ENCODE peak calls at places on chromosomes 4 and X, in six cellular contexts. One of them, this sample, is unnamed.

GRCh38 chr4:5045099-5045498 is 6.2 kb upstream of the STK32B start:
- DNase-seq in pancreas: peak
- DNase-seq in heart left ventricle: peak
- DNase-seq in astrocyte of the spinal cord: peak
- DNase-seq in breast epithelium: no peak
- DNase-seq in AG04450: no peak
- DNase-seq in this sample: no peak

GRCh38 chr4:112327950-112328349 is 30.8 kb downstream of the ALPK1 start:
- DNase-seq in pancreas: no peak
- DNase-seq in heart left ventricle: no peak
- DNase-seq in astrocyte of the spinal cord: peak
- DNase-seq in breast epithelium: no peak
- DNase-seq in AG04450: peak
- DNase-seq in this sample: peak

GRCh38 chrX:123339201-123339905 is 155.3 kb downstream of the GRIA3 start:
- DNase-seq in pancreas: no peak
- DNase-seq in heart left ventricle: no peak
- DNase-seq in astrocyte of the spinal cord: peak
- DNase-seq in breast epithelium: no peak
- DNase-seq in AG04450: no peak
- DNase-seq in this sample: no peak

GRCh38 chr4:14787894-14788293 is 214.4 kb upstream of the CPEB2 start:
- DNase-seq in pancreas: no peak
- DNase-seq in heart left ventricle: no peak
- DNase-seq in astrocyte of the spinal cord: no peak
- DNase-seq in breast epithelium: no peak
- DNase-seq in AG04450: no peak
- DNase-seq in this sample: no peak

GRCh38 chr4:141501395-141501794 is 135.0 kb upstream of the IL15 start:
- DNase-seq in pancreas: no peak
- DNase-seq in heart left ventricle: no peak
- DNase-seq in astrocyte of the spinal cord: no peak
- DNase-seq in breast epithelium: no peak
- DNase-seq in AG04450: no peak
- DNase-seq in this sample: no peak

GRCh38 chrX:148865237-148865636 is 364.8 kb downstream of the AFF2 start:
- DNase-seq in pancreas: no peak
- DNase-seq in heart left ventricle: no peak
- DNase-seq in astrocyte of the spinal cord: no peak
- DNase-seq in breast epithelium: no peak
- DNase-seq in AG04450: no peak
- DNase-seq in this sample: no peak

GRCh38 chr4:140893939-140894338 is 137.8 kb upstream of the TBC1D9 start:
- DNase-seq in pancreas: no peak
- DNase-seq in heart left ventricle: no peak
- DNase-seq in astrocyte of the spinal cord: peak
- DNase-seq in breast epithelium: no peak
- DNase-seq in AG04450: peak
- DNase-seq in this sample: no peak

GRCh38 chr4:176792348-176793059 is at the start of gene VEGFC:
- DNase-seq in pancreas: peak
- DNase-seq in heart left ventricle: peak
- DNase-seq in astrocyte of the spinal cord: peak
- DNase-seq in breast epithelium: no peak
- DNase-seq in AG04450: no peak
- DNase-seq in this sample: no peak

GRCh38 chr4:74006009-74006476 is 7.6 kb upstream of the CXCL5 start:
- DNase-seq in pancreas: no peak
- DNase-seq in heart left ventricle: no peak
- DNase-seq in astrocyte of the spinal cord: peak
- DNase-seq in breast epithelium: no peak
- DNase-seq in AG04450: no peak
- DNase-seq in this sample: no peak

GRCh38 chr4:102684605-102685052 is 76.1 kb downstream of the MANBA start:
- DNase-seq in pancreas: no peak
- DNase-seq in heart left ventricle: no peak
- DNase-seq in astrocyte of the spinal cord: peak
- DNase-seq in breast epithelium: no peak
- DNase-seq in AG04450: peak
- DNase-seq in this sample: no peak

GRCh38 chr4:38084984-38085383 is 124.8 kb downstream of the PTTG2 start:
- DNase-seq in pancreas: no peak
- DNase-seq in heart left ventricle: no peak
- DNase-seq in astrocyte of the spinal cord: no peak
- DNase-seq in breast epithelium: no peak
- DNase-seq in AG04450: no peak
- DNase-seq in this sample: no peak

GRCh38 chrX:68686684-68687045 is 39.2 kb downstream of the STARD8 start:
- DNase-seq in pancreas: no peak
- DNase-seq in heart left ventricle: peak
- DNase-seq in astrocyte of the spinal cord: peak
- DNase-seq in breast epithelium: peak
- DNase-seq in AG04450: no peak
- DNase-seq in this sample: no peak

GRCh38 chr4:7424553-7425111 is 10.1 kb downstream of the PSAPL1 start:
- DNase-seq in pancreas: peak
- DNase-seq in heart left ventricle: peak
- DNase-seq in astrocyte of the spinal cord: no peak
- DNase-seq in breast epithelium: peak
- DNase-seq in AG04450: no peak
- DNase-seq in this sample: no peak

GRCh38 chr4:185566972-185567749 is 31.9 kb upstream of the PDLIM3 start:
- DNase-seq in pancreas: peak
- DNase-seq in heart left ventricle: peak
- DNase-seq in astrocyte of the spinal cord: peak
- DNase-seq in breast epithelium: peak
- DNase-seq in AG04450: peak
- DNase-seq in this sample: no peak

GRCh38 chr4:149095798-149096197 is 653.6 kb upstream of the NR3C2 start:
- DNase-seq in pancreas: no peak
- DNase-seq in heart left ventricle: no peak
- DNase-seq in astrocyte of the spinal cord: peak
- DNase-seq in breast epithelium: no peak
- DNase-seq in AG04450: no peak
- DNase-seq in this sample: no peak

GRCh38 chr4:80266902-80267380 is 477 bp downstream of the FGF5 start:
- DNase-seq in pancreas: no peak
- DNase-seq in heart left ventricle: no peak
- DNase-seq in astrocyte of the spinal cord: peak
- DNase-seq in breast epithelium: no peak
- DNase-seq in AG04450: no peak
- DNase-seq in this sample: no peak

GRCh38 chrX:6505960-6506359 is 29.0 kb downstream of the VCX3A start:
- DNase-seq in pancreas: no peak
- DNase-seq in heart left ventricle: no peak
- DNase-seq in astrocyte of the spinal cord: no peak
- DNase-seq in breast epithelium: no peak
- DNase-seq in AG04450: no peak
- DNase-seq in this sample: no peak

GRCh38 chr4:61837395-61837794 is 637.3 kb downstream of the ADGRL3 start:
- DNase-seq in pancreas: no peak
- DNase-seq in heart left ventricle: no peak
- DNase-seq in astrocyte of the spinal cord: no peak
- DNase-seq in breast epithelium: no peak
- DNase-seq in AG04450: no peak
- DNase-seq in this sample: no peak

GRCh38 chrX:53018627-53019026 is 30.0 kb upstream of the GPR173 start:
- DNase-seq in pancreas: no peak
- DNase-seq in heart left ventricle: no peak
- DNase-seq in astrocyte of the spinal cord: no peak
- DNase-seq in breast epithelium: no peak
- DNase-seq in AG04450: no peak
- DNase-seq in this sample: no peak

GRCh38 chr4:25283948-25284347 is 28.6 kb upstream of the ZCCHC4 start:
- DNase-seq in pancreas: no peak
- DNase-seq in heart left ventricle: no peak
- DNase-seq in astrocyte of the spinal cord: no peak
- DNase-seq in breast epithelium: no peak
- DNase-seq in AG04450: no peak
- DNase-seq in this sample: no peak

GRCh38 chr4:15912961-15913630 is 25.4 kb downstream of the FGFBP1 start:
- DNase-seq in pancreas: no peak
- DNase-seq in heart left ventricle: no peak
- DNase-seq in astrocyte of the spinal cord: no peak
- DNase-seq in breast epithelium: no peak
- DNase-seq in AG04450: no peak
- DNase-seq in this sample: no peak

GRCh38 chrX:9842541-9842940 is 56.3 kb downstream of the SHROOM2 start:
- DNase-seq in pancreas: no peak
- DNase-seq in heart left ventricle: no peak
- DNase-seq in astrocyte of the spinal cord: no peak
- DNase-seq in breast epithelium: no peak
- DNase-seq in AG04450: no peak
- DNase-seq in this sample: no peak

GRCh38 chr4:174058846-174059245 is 224.6 kb downstream of the FBXO8 start:
- DNase-seq in pancreas: no peak
- DNase-seq in heart left ventricle: no peak
- DNase-seq in astrocyte of the spinal cord: no peak
- DNase-seq in breast epithelium: no peak
- DNase-seq in AG04450: no peak
- DNase-seq in this sample: no peak

DNA sequence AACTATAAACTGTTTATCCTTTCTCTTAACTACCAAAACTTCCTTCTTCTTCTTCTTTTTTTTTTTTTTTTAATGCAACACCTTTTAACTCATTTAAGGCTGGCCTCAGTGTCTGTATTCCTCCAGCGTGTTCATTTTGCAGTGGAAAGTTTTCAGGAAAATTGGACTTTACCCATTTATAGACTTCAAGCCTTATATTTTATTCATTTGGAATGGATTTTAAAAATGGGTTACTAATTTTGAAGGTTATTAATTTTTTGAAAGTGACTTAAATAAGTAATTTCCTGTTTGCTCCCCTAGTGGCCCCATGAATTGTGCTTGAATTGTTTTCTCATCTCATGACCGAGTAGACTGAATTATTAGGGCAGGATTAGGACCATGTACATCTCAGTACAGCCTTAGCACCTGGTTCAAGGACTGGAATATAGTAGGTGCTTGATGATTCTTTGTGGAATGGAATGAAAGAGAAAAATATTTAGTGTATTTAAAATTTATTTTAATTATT is 282.7 kb downstream of the ANKRD50 start:
- DNase-seq in pancreas: no peak
- DNase-seq in heart left ventricle: no peak
- DNase-seq in astrocyte of the spinal cord: no peak
- DNase-seq in breast epithelium: no peak
- DNase-seq in AG04450: no peak
- DNase-seq in this sample: no peak
- H3K4me3 ChIP-seq in pancreas: no peak
- H3K4me3 ChIP-seq in heart left ventricle: no peak
- H3K4me3 ChIP-seq in astrocyte of the spinal cord: no peak
- H3K4me3 ChIP-seq in breast epithelium: no peak
- H3K4me3 ChIP-seq in AG04450: no peak
- H3K4me3 ChIP-seq in this sample: no peak

GRCh38 chr4:86593726-86594558 is at the start of gene PTPN13:
- DNase-seq in pancreas: peak
- DNase-seq in heart left ventricle: peak
- DNase-seq in astrocyte of the spinal cord: peak
- DNase-seq in breast epithelium: peak
- DNase-seq in AG04450: peak
- DNase-seq in this sample: peak
- H3K4me3 ChIP-seq in pancreas: peak
- H3K4me3 ChIP-seq in heart left ventricle: peak
- H3K4me3 ChIP-seq in astrocyte of the spinal cord: peak
- H3K4me3 ChIP-seq in breast epithelium: peak
- H3K4me3 ChIP-seq in AG04450: peak
- H3K4me3 ChIP-seq in this sample: peak

GRCh38 chrX:131747173-131747572 is 203.3 kb downstream of the OR13H1 start:
- DNase-seq in pancreas: peak
- DNase-seq in heart left ventricle: no peak
- DNase-seq in astrocyte of the spinal cord: peak
- DNase-seq in breast epithelium: peak
- DNase-seq in AG04450: no peak
- DNase-seq in this sample: peak
- H3K4me3 ChIP-seq in pancreas: peak
- H3K4me3 ChIP-seq in heart left ventricle: no peak
- H3K4me3 ChIP-seq in astrocyte of the spinal cord: peak
- H3K4me3 ChIP-seq in breast epithelium: no peak
- H3K4me3 ChIP-seq in AG04450: no peak
- H3K4me3 ChIP-seq in this sample: no peak

GRCh38 chr4:48196758-48197504 is 62.9 kb upstream of the TXK start:
- DNase-seq in pancreas: no peak
- DNase-seq in heart left ventricle: no peak
- DNase-seq in astrocyte of the spinal cord: no peak
- DNase-seq in breast epithelium: no peak
- DNase-seq in AG04450: no peak
- DNase-seq in this sample: no peak
- H3K4me3 ChIP-seq in pancreas: no peak
- H3K4me3 ChIP-seq in heart left ventricle: no peak
- H3K4me3 ChIP-seq in astrocyte of the spinal cord: no peak
- H3K4me3 ChIP-seq in breast epithelium: no peak
- H3K4me3 ChIP-seq in AG04450: no peak
- H3K4me3 ChIP-seq in this sample: no peak

GRCh38 chrX:40267334-40268118 is 169.8 kb upstream of the BCOR start:
- DNase-seq in pancreas: no peak
- DNase-seq in heart left ventricle: no peak
- DNase-seq in astrocyte of the spinal cord: no peak
- DNase-seq in breast epithelium: no peak
- DNase-seq in AG04450: no peak
- DNase-seq in this sample: no peak
- H3K4me3 ChIP-seq in pancreas: peak
- H3K4me3 ChIP-seq in heart left ventricle: peak
- H3K4me3 ChIP-seq in astrocyte of the spinal cord: peak
- H3K4me3 ChIP-seq in breast epithelium: peak
- H3K4me3 ChIP-seq in AG04450: no peak
- H3K4me3 ChIP-seq in this sample: peak